ENCODE peak calls at places on chromosomes 12 and 14, in ten cellular contexts. R is stimulated activated CD8-positive, alpha-beta memory T cell treated with anti-CD3 and anti-CD28 coated beads, Interleukin-15, amount 100 ng/mL, for 1 hour; C is DMS79 treated with DMSO at 0.1 percent for 48 hours; I is ELR; O is activated T-cell treated with anti-CD3 and anti-CD28 coated beads, Interleukin-2, amount 50 U/mL, for 4 hours; V is endothelial cell; U is CD8-positive, alpha-beta T cell; A is kidney glomerular epithelial cell; S is HEK293T; F is NCI-H1092. B is an unnamed sample.

GRCh38 chr12:40016960-40017359 is 88.9 kb downstream of the SLC2A13 start:
- DNase-seq in R (no peak), C (no peak), I (peak), O (no peak), V (no peak), U (no peak), A (no peak), S (no peak), F (no peak), B (no peak)

GRCh38 chr12:1093166-1093751 is 102.2 kb downstream of the ERC1 start:
- DNase-seq in R (no peak), C (peak), I (peak), O (no peak), V (peak), U (peak), A (peak), S (peak), F (peak), B (no peak)

GRCh38 chr14:100297320-100298300 is 8.6 kb downstream of the SLC25A29 start:
- DNase-seq in R (no peak), C (no peak), I (peak), O (no peak), V (no peak), U (no peak), A (no peak), S (no peak), F (no peak), B (no peak)

GRCh38 chr12:46299846-46300245 is 31.0 kb upstream of the SLC38A1 start:
- DNase-seq in R (no peak), C (peak), I (no peak), O (no peak), V (no peak), U (no peak), A (no peak), S (no peak), F (peak), B (no peak)

GRCh38 chr14:54446201-54446693 is 5.1 kb upstream of the CNIH1 start:
- DNase-seq in R (no peak), C (peak), I (no peak), O (no peak), V (no peak), U (no peak), A (no peak), S (no peak), F (peak), B (no peak)

GRCh38 chr14:104135121-104135903 is 3.1 kb upstream of the KIF26A start:
- DNase-seq in R (no peak), C (no peak), I (peak), O (no peak), V (peak), U (no peak), A (no peak), S (peak), F (no peak), B (no peak)

GRCh38 chr14:59565112-59565511 is 11.5 kb downstream of the CCDC175 start:
- DNase-seq in R (no peak), C (no peak), I (no peak), O (no peak), V (no peak), U (no peak), A (no peak), S (no peak), F (no peak), B (no peak)

GRCh38 chr14:70779667-70780066 is 29.6 kb downstream of the MAP3K9 start:
- DNase-seq in R (no peak), C (no peak), I (no peak), O (no peak), V (no peak), U (no peak), A (no peak), S (no peak), F (no peak), B (no peak)

GRCh38 chr12:49903700-49904423 is at the start of gene FAIM2:
- DNase-seq in R (peak), C (peak), I (peak), O (peak), V (no peak), U (peak), A (no peak), S (no peak), F (peak), B (no peak)

GRCh38 chr14:98103705-98104104 is 1168.3 kb downstream of the BCL11B start:
- DNase-seq in R (peak), C (no peak), I (no peak), O (no peak), V (no peak), U (peak), A (no peak), S (no peak), F (no peak), B (no peak)

GRCh38 chr12:32399373-32400113 is at the start of gene FGD4:
- DNase-seq in R (no peak), C (peak), I (peak), O (peak), V (peak), U (peak), A (peak), S (peak), F (peak), B (no peak)

GRCh38 chr12:124720019-124720686 is 143.5 kb downstream of the SCARB1 start:
- DNase-seq in R (no peak), C (no peak), I (peak), O (no peak), V (no peak), U (no peak), A (peak), S (peak), F (peak), B (peak)

GRCh38 chr12:55718020-55718419 is 2.2 kb upstream of the RDH5 start:
- DNase-seq in R (no peak), C (no peak), I (peak), O (no peak), V (no peak), U (no peak), A (peak), S (no peak), F (no peak), B (no peak)

GRCh38 chr12:104652910-104653309 is 196.2 kb downstream of the CHST11 start:
- DNase-seq in R (no peak), C (no peak), I (no peak), O (no peak), V (no peak), U (no peak), A (no peak), S (no peak), F (no peak), B (no peak)

GRCh38 chr12:45669093-45669492 is 60.4 kb upstream of the ARID2 start:
- DNase-seq in R (no peak), C (no peak), I (no peak), O (no peak), V (no peak), U (no peak), A (no peak), S (no peak), F (no peak), B (no peak)

GRCh38 chr14:55553791-55554190 is 26.2 kb upstream of the KTN1 start:
- DNase-seq in R (no peak), C (no peak), I (peak), O (no peak), V (no peak), U (no peak), A (no peak), S (no peak), F (no peak), B (no peak)

GRCh38 chr12:42725839-42726238 is 136.3 kb upstream of the PRICKLE1 start:
- DNase-seq in R (no peak), C (no peak), I (peak), O (no peak), V (no peak), U (no peak), A (peak), S (no peak), F (no peak), B (peak)

B was measured in kidney epithelial cell.